ENCODE peak calls at places on chromosomes 12 and 14, in nine cellular contexts. One of them, this sample, is unnamed.
A peak's percentile ranks its signal among the peaks of the same experiment; 100 is the strongest.

GRCh38 chr12:109797905-109798669 is 35.1 kb downstream of the TRPV4 start:
- DNase-seq in breast epithelium: no peak
- DNase-seq in IMR-90: no peak
- DNase-seq in uterus: no peak
- DNase-seq in A549: no peak
- DNase-seq in adrenal gland: no peak
- DNase-seq in prostate gland: no peak
- DNase-seq in Peyer's patch: no peak
- DNase-seq in body of pancreas: no peak
- DNase-seq in this sample: no peak

GRCh38 chr12:52603314-52603713 is 2.1 kb upstream of the KRT72 start:
- DNase-seq in breast epithelium: no peak
- DNase-seq in IMR-90: no peak
- DNase-seq in uterus: no peak
- DNase-seq in A549: no peak
- DNase-seq in adrenal gland: no peak
- DNase-seq in prostate gland: no peak
- DNase-seq in Peyer's patch: no peak
- DNase-seq in body of pancreas: no peak
- DNase-seq in this sample: no peak

GRCh38 chr12:2156333-2156732 is 103.5 kb downstream of the CACNA1C start:
- DNase-seq in breast epithelium: no peak
- DNase-seq in IMR-90: peak; percentile 85
- DNase-seq in uterus: no peak
- DNase-seq in A549: no peak
- DNase-seq in adrenal gland: no peak
- DNase-seq in prostate gland: no peak
- DNase-seq in Peyer's patch: no peak
- DNase-seq in body of pancreas: no peak
- DNase-seq in this sample: no peak

GRCh38 chr12:22100952-22101748 is 55.1 kb downstream of the CMAS start:
- DNase-seq in breast epithelium: no peak
- DNase-seq in IMR-90: peak; percentile 73
- DNase-seq in uterus: peak; percentile 38
- DNase-seq in A549: no peak
- DNase-seq in adrenal gland: peak; percentile 49
- DNase-seq in prostate gland: peak; percentile 46
- DNase-seq in Peyer's patch: peak; percentile 57
- DNase-seq in body of pancreas: peak; percentile 37
- DNase-seq in this sample: peak; percentile 26

GRCh38 chr12:8658361-8658760 is 4.3 kb downstream of the MFAP5 start:
- DNase-seq in breast epithelium: no peak
- DNase-seq in IMR-90: peak; percentile 50
- DNase-seq in uterus: no peak
- DNase-seq in A549: no peak
- DNase-seq in adrenal gland: no peak
- DNase-seq in prostate gland: no peak
- DNase-seq in Peyer's patch: no peak
- DNase-seq in body of pancreas: no peak
- DNase-seq in this sample: no peak

GRCh38 chr12:51262758-51263177 is 7.4 kb downstream of the SMAGP start:
- DNase-seq in breast epithelium: no peak
- DNase-seq in IMR-90: peak; percentile 48
- DNase-seq in uterus: peak; percentile 44
- DNase-seq in A549: peak; percentile 46
- DNase-seq in adrenal gland: peak; percentile 89
- DNase-seq in prostate gland: peak; percentile 37
- DNase-seq in Peyer's patch: peak; percentile 84
- DNase-seq in body of pancreas: peak; percentile 88
- DNase-seq in this sample: no peak

GRCh38 chr12:22538336-22538735 is 6.0 kb downstream of the C2CD5 start:
- DNase-seq in breast epithelium: no peak
- DNase-seq in IMR-90: peak; percentile 46
- DNase-seq in uterus: no peak
- DNase-seq in A549: no peak
- DNase-seq in adrenal gland: no peak
- DNase-seq in prostate gland: no peak
- DNase-seq in Peyer's patch: no peak
- DNase-seq in body of pancreas: no peak
- DNase-seq in this sample: no peak

GRCh38 chr12:119780786-119781434 is 96.2 kb downstream of the CIT start:
- DNase-seq in breast epithelium: no peak
- DNase-seq in IMR-90: peak; percentile 37
- DNase-seq in uterus: peak; percentile 23
- DNase-seq in A549: peak; percentile 64
- DNase-seq in adrenal gland: peak; percentile 69
- DNase-seq in prostate gland: peak; percentile 46
- DNase-seq in Peyer's patch: peak; percentile 81
- DNase-seq in body of pancreas: peak; percentile 63
- DNase-seq in this sample: no peak

GRCh38 chr14:49865431-49865859 is 12.9 kb upstream of the NEMF start:
- DNase-seq in breast epithelium: peak; percentile 78
- DNase-seq in IMR-90: peak; percentile 63
- DNase-seq in uterus: peak; percentile 71
- DNase-seq in A549: peak; percentile 28
- DNase-seq in adrenal gland: peak; percentile 76
- DNase-seq in prostate gland: peak; percentile 70
- DNase-seq in Peyer's patch: peak; percentile 95
- DNase-seq in body of pancreas: peak; percentile 78
- DNase-seq in this sample: peak; percentile 74

GRCh38 chr12:109832534-109833306 is 478 bp downstream of the TRPV4 start:
- DNase-seq in breast epithelium: no peak
- DNase-seq in IMR-90: no peak
- DNase-seq in uterus: no peak
- DNase-seq in A549: no peak
- DNase-seq in adrenal gland: no peak
- DNase-seq in prostate gland: no peak
- DNase-seq in Peyer's patch: no peak
- DNase-seq in body of pancreas: no peak
- DNase-seq in this sample: no peak

GRCh38 chr12:62803756-62804155 is 131.2 kb downstream of the PPM1H start:
- DNase-seq in breast epithelium: no peak
- DNase-seq in IMR-90: no peak
- DNase-seq in uterus: no peak
- DNase-seq in A549: no peak
- DNase-seq in adrenal gland: no peak
- DNase-seq in prostate gland: no peak
- DNase-seq in Peyer's patch: no peak
- DNase-seq in body of pancreas: no peak
- DNase-seq in this sample: no peak

GRCh38 chr12:113333111-113333750 is 1.7 kb downstream of the SLC8B1 start:
- DNase-seq in breast epithelium: no peak
- DNase-seq in IMR-90: no peak
- DNase-seq in uterus: no peak
- DNase-seq in A549: no peak
- DNase-seq in adrenal gland: no peak
- DNase-seq in prostate gland: no peak
- DNase-seq in Peyer's patch: no peak
- DNase-seq in body of pancreas: no peak
- DNase-seq in this sample: no peak

GRCh38 chr12:82685721-82686222 is 934 bp upstream of the TMTC2 start:
- DNase-seq in breast epithelium: peak; percentile 97
- DNase-seq in IMR-90: peak; percentile 86
- DNase-seq in uterus: peak; percentile 95
- DNase-seq in A549: peak; percentile 80
- DNase-seq in adrenal gland: peak; percentile 97
- DNase-seq in prostate gland: peak; percentile 98
- DNase-seq in Peyer's patch: peak; percentile 98
- DNase-seq in body of pancreas: peak; percentile 97
- DNase-seq in this sample: peak; percentile 91

GRCh38 chr12:82687020-82687951 is 580 bp downstream of the TMTC2 start:
- DNase-seq in breast epithelium: peak; percentile 57
- DNase-seq in IMR-90: peak; percentile 9
- DNase-seq in uterus: peak; percentile 33
- DNase-seq in A549: peak; percentile 50
- DNase-seq in adrenal gland: peak; percentile 38
- DNase-seq in prostate gland: peak; percentile 54
- DNase-seq in Peyer's patch: peak; percentile 81
- DNase-seq in body of pancreas: peak; percentile 76
- DNase-seq in this sample: peak; percentile 77

GRCh38 chr12:82686223-82687019 is at the start of gene TMTC2:
- DNase-seq in breast epithelium: peak; percentile 92
- DNase-seq in IMR-90: peak; percentile 82
- DNase-seq in uterus: peak; percentile 91
- DNase-seq in A549: peak; percentile 96
- DNase-seq in adrenal gland: peak; percentile 92
- DNase-seq in prostate gland: peak; percentile 96
- DNase-seq in Peyer's patch: peak; percentile 96
- DNase-seq in body of pancreas: peak; percentile 94
- DNase-seq in this sample: peak; percentile 92

GRCh38 chr12:82688035-82688501 is 1.4 kb downstream of the TMTC2 start:
- DNase-seq in breast epithelium: no peak
- DNase-seq in IMR-90: no peak
- DNase-seq in uterus: no peak
- DNase-seq in A549: peak; percentile 14
- DNase-seq in adrenal gland: no peak
- DNase-seq in prostate gland: no peak
- DNase-seq in Peyer's patch: no peak
- DNase-seq in body of pancreas: no peak
- DNase-seq in this sample: no peak

GRCh38 chr12:82688619-82689018 is 1.9 kb downstream of the TMTC2 start:
- DNase-seq in breast epithelium: no peak
- DNase-seq in IMR-90: no peak
- DNase-seq in uterus: no peak
- DNase-seq in A549: no peak
- DNase-seq in adrenal gland: no peak
- DNase-seq in prostate gland: no peak
- DNase-seq in Peyer's patch: no peak
- DNase-seq in body of pancreas: no peak
- DNase-seq in this sample: no peak
- H3K4me3 ChIP-seq in breast epithelium: peak overlapping the region; percentile 77
- H3K4me3 ChIP-seq in IMR-90: no peak overlapping the region
- H3K4me3 ChIP-seq in uterus: no peak overlapping the region
- H3K4me3 ChIP-seq in A549: no peak overlapping the region
- H3K4me3 ChIP-seq in adrenal gland: no peak overlapping the region
- H3K4me3 ChIP-seq in prostate gland: no peak overlapping the region
- H3K4me3 ChIP-seq in Peyer's patch: peak overlapping the region; percentile 74
- H3K4me3 ChIP-seq in body of pancreas: peak overlapping the region; percentile 89
- H3K4me3 ChIP-seq in this sample: peak overlapping the region; percentile 75

GRCh38 chr14:71698698-71699097 is 233.5 kb upstream of the RGS6 start:
- DNase-seq in breast epithelium: no peak
- DNase-seq in IMR-90: no peak
- DNase-seq in uterus: no peak
- DNase-seq in A549: no peak
- DNase-seq in adrenal gland: no peak
- DNase-seq in prostate gland: no peak
- DNase-seq in Peyer's patch: no peak
- DNase-seq in body of pancreas: no peak
- DNase-seq in this sample: no peak

GRCh38 chr14:71698027-71698426 is 234.2 kb upstream of the RGS6 start:
- DNase-seq in breast epithelium: no peak
- DNase-seq in IMR-90: no peak
- DNase-seq in uterus: no peak
- DNase-seq in A549: no peak
- DNase-seq in adrenal gland: no peak
- DNase-seq in prostate gland: no peak
- DNase-seq in Peyer's patch: no peak
- DNase-seq in body of pancreas: no peak
- DNase-seq in this sample: no peak

GRCh38 chr14:71694888-71695505 is 237.2 kb upstream of the RGS6 start:
- DNase-seq in breast epithelium: no peak
- DNase-seq in IMR-90: no peak
- DNase-seq in uterus: no peak
- DNase-seq in A549: no peak
- DNase-seq in adrenal gland: no peak
- DNase-seq in prostate gland: no peak
- DNase-seq in Peyer's patch: no peak
- DNase-seq in body of pancreas: no peak
- DNase-seq in this sample: no peak

GRCh38 chr14:71693373-71693772 is 238.9 kb upstream of the RGS6 start:
- DNase-seq in breast epithelium: no peak
- DNase-seq in IMR-90: peak; percentile 88
- DNase-seq in uterus: no peak
- DNase-seq in A549: no peak
- DNase-seq in adrenal gland: no peak
- DNase-seq in prostate gland: no peak
- DNase-seq in Peyer's patch: no peak
- DNase-seq in body of pancreas: no peak
- DNase-seq in this sample: no peak

DNA sequence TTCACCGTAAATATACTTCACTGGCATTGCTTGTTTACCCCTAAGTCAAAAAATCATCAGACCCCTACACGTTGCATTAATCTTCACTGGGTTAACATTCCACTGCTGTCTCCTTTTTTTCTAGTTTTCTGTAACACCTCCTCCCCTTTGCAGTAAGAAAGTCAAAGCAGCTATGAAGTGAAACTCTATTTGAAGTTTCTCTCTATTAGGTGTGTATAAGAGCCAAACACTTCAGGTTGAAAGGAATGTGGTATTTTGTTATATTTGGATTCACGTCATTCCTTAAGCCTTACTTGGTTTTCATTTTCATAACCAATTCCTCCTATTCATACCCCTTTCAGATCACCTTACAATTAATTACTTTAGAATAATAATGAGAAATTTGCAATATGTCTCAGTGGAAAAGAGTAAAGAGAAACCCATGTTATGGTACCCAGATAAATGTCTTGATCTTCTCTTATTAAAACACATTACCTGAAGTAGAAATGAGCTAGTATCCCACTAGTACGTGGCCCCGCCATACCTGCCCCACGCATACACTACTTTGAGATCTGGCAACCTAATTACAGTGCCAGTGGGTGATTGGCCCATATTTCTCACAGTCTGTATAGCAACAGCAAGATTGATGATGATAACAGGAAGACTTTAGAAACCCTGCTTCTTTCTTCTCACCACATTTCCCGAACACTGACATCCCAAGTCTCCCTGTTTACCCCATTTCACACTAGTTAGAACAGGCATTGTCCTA is 236.5 kb upstream of the RGS6 start:
- DNase-seq in breast epithelium: no peak
- DNase-seq in IMR-90: no peak
- DNase-seq in uterus: no peak
- DNase-seq in A549: no peak
- DNase-seq in adrenal gland: no peak
- DNase-seq in prostate gland: no peak
- DNase-seq in Peyer's patch: no peak
- DNase-seq in body of pancreas: no peak
- DNase-seq in this sample: no peak
- TF ChIP-seq POLR2A in breast epithelium: no peak
- TF ChIP-seq POLR2A in IMR-90: no peak
- TF ChIP-seq POLR2A in uterus: no peak
- TF ChIP-seq POLR2A in A549: no peak
- TF ChIP-seq POLR2A in adrenal gland: no peak
- TF ChIP-seq POLR2A in prostate gland: no peak
- TF ChIP-seq POLR2A in Peyer's patch: no peak
- TF ChIP-seq POLR2A in body of pancreas: no peak
- TF ChIP-seq POLR2A in this sample: no peak

GRCh38 chr14:77032483-77032853 is 4.0 kb upstream of the IRF2BPL start:
- DNase-seq in breast epithelium: no peak
- DNase-seq in IMR-90: no peak
- DNase-seq in uterus: no peak
- DNase-seq in A549: no peak
- DNase-seq in adrenal gland: no peak
- DNase-seq in prostate gland: no peak
- DNase-seq in Peyer's patch: no peak
- DNase-seq in body of pancreas: no peak
- DNase-seq in this sample: no peak
- H3K4me1 ChIP-seq in breast epithelium: peaks cover 23% of the 10 kb centered on the region
- H3K4me1 ChIP-seq in IMR-90: peaks cover 22% of the 10 kb centered on the region
- H3K4me1 ChIP-seq in uterus: peaks cover 32% of the 10 kb centered on the region
- H3K4me1 ChIP-seq in A549: peaks cover 64% of the 10 kb centered on the region
- H3K4me1 ChIP-seq in adrenal gland: peaks cover 70% of the 10 kb centered on the region
- H3K4me1 ChIP-seq in prostate gland: peaks cover 38% of the 10 kb centered on the region
- H3K4me1 ChIP-seq in Peyer's patch: peaks cover 20% of the 10 kb centered on the region
- H3K4me1 ChIP-seq in body of pancreas: peaks cover 82% of the 10 kb centered on the region
- H3K4me1 ChIP-seq in this sample: peaks cover 16% of the 10 kb centered on the region

GRCh38 chr14:75489480-75489837 is 32.8 kb upstream of the BATF start:
- DNase-seq in breast epithelium: no peak
- DNase-seq in IMR-90: no peak
- DNase-seq in uterus: no peak
- DNase-seq in A549: no peak
- DNase-seq in adrenal gland: no peak
- DNase-seq in prostate gland: no peak
- DNase-seq in Peyer's patch: no peak
- DNase-seq in body of pancreas: peak; percentile 58
- DNase-seq in this sample: no peak
- H3K4me3 ChIP-seq in breast epithelium: no peak overlapping the region
- H3K4me3 ChIP-seq in IMR-90: no peak overlapping the region
- H3K4me3 ChIP-seq in uterus: no peak overlapping the region
- H3K4me3 ChIP-seq in A549: peak overlapping the region; percentile 21
- H3K4me3 ChIP-seq in adrenal gland: no peak overlapping the region
- H3K4me3 ChIP-seq in prostate gland: no peak overlapping the region
- H3K4me3 ChIP-seq in Peyer's patch: no peak overlapping the region
- H3K4me3 ChIP-seq in body of pancreas: no peak overlapping the region
- H3K4me3 ChIP-seq in this sample: no peak overlapping the region